ENCODE peak calls at places on chromosome X, in seven cellular contexts. One of them, this sample, is unnamed.

GRCh38 chrX:115898382-115899001 is 272.1 kb upstream of the AGTR2 start:
- DNase-seq in ascending aorta: no peak
- DNase-seq in lower lobe of right lung: no peak
- DNase-seq in fibroblast of lung: no peak
- DNase-seq in neural progenitor cell: peak
- DNase-seq in mucosa of descending colon: no peak
- DNase-seq in astrocyte of the spinal cord: peak
- DNase-seq in this sample: no peak

GRCh38 chrX:95885074-95885473 is 799.6 kb upstream of the DIAPH2 start:
- DNase-seq in ascending aorta: no peak
- DNase-seq in lower lobe of right lung: no peak
- DNase-seq in fibroblast of lung: peak
- DNase-seq in neural progenitor cell: no peak
- DNase-seq in mucosa of descending colon: no peak
- DNase-seq in astrocyte of the spinal cord: peak
- DNase-seq in this sample: no peak

GRCh38 chrX:102934624-102935023 is 2.4 kb upstream of the RAB40AL start:
- DNase-seq in ascending aorta: no peak
- DNase-seq in lower lobe of right lung: no peak
- DNase-seq in fibroblast of lung: peak
- DNase-seq in neural progenitor cell: peak
- DNase-seq in mucosa of descending colon: no peak
- DNase-seq in astrocyte of the spinal cord: peak
- DNase-seq in this sample: no peak

GRCh38 chrX:34288782-34289181 is 156.7 kb upstream of the FAM47A start:
- DNase-seq in ascending aorta: no peak
- DNase-seq in lower lobe of right lung: no peak
- DNase-seq in fibroblast of lung: no peak
- DNase-seq in neural progenitor cell: no peak
- DNase-seq in mucosa of descending colon: no peak
- DNase-seq in astrocyte of the spinal cord: peak
- DNase-seq in this sample: no peak

GRCh38 chrX:145213504-145213903 is 33.8 kb upstream of the SPANXN1 start:
- DNase-seq in ascending aorta: no peak
- DNase-seq in lower lobe of right lung: no peak
- DNase-seq in fibroblast of lung: no peak
- DNase-seq in neural progenitor cell: peak
- DNase-seq in mucosa of descending colon: no peak
- DNase-seq in astrocyte of the spinal cord: peak
- DNase-seq in this sample: no peak

GRCh38 chrX:69357293-69357692 is 146.8 kb upstream of the NALF2 start:
- DNase-seq in ascending aorta: no peak
- DNase-seq in lower lobe of right lung: no peak
- DNase-seq in fibroblast of lung: no peak
- DNase-seq in neural progenitor cell: no peak
- DNase-seq in mucosa of descending colon: no peak
- DNase-seq in astrocyte of the spinal cord: no peak
- DNase-seq in this sample: no peak

GRCh38 chrX:151977009-151977408 is 2.5 kb upstream of the GABRE start:
- DNase-seq in ascending aorta: no peak
- DNase-seq in lower lobe of right lung: no peak
- DNase-seq in fibroblast of lung: no peak
- DNase-seq in neural progenitor cell: no peak
- DNase-seq in mucosa of descending colon: no peak
- DNase-seq in astrocyte of the spinal cord: no peak
- DNase-seq in this sample: peak

GRCh38 chrX:113260474-113260873 is 419.8 kb upstream of the AMOT start:
- DNase-seq in ascending aorta: no peak
- DNase-seq in lower lobe of right lung: no peak
- DNase-seq in fibroblast of lung: no peak
- DNase-seq in neural progenitor cell: peak
- DNase-seq in mucosa of descending colon: no peak
- DNase-seq in astrocyte of the spinal cord: no peak
- DNase-seq in this sample: no peak

GRCh38 chrX:68945603-68946228 is 116.9 kb downstream of the EFNB1 start:
- DNase-seq in ascending aorta: no peak
- DNase-seq in lower lobe of right lung: no peak
- DNase-seq in fibroblast of lung: peak
- DNase-seq in neural progenitor cell: no peak
- DNase-seq in mucosa of descending colon: no peak
- DNase-seq in astrocyte of the spinal cord: peak
- DNase-seq in this sample: peak

GRCh38 chrX:42943051-42943450 is 165.1 kb upstream of the PPP1R2C start:
- DNase-seq in ascending aorta: no peak
- DNase-seq in lower lobe of right lung: no peak
- DNase-seq in fibroblast of lung: no peak
- DNase-seq in neural progenitor cell: no peak
- DNase-seq in mucosa of descending colon: no peak
- DNase-seq in astrocyte of the spinal cord: no peak
- DNase-seq in this sample: no peak

GRCh38 chrX:46913710-46914109 is 1.5 kb downstream of the JADE3 start:
- DNase-seq in ascending aorta: no peak
- DNase-seq in lower lobe of right lung: peak
- DNase-seq in fibroblast of lung: peak
- DNase-seq in neural progenitor cell: peak
- DNase-seq in mucosa of descending colon: no peak
- DNase-seq in astrocyte of the spinal cord: peak
- DNase-seq in this sample: no peak

GRCh38 chrX:101195442-101196173 is 24.0 kb upstream of the DRP2 start:
- DNase-seq in ascending aorta: no peak
- DNase-seq in lower lobe of right lung: no peak
- DNase-seq in fibroblast of lung: no peak
- DNase-seq in neural progenitor cell: no peak
- DNase-seq in mucosa of descending colon: no peak
- DNase-seq in astrocyte of the spinal cord: no peak
- DNase-seq in this sample: no peak

GRCh38 chrX:108437789-108438623 is at the start of gene COL4A6:
- DNase-seq in ascending aorta: no peak
- DNase-seq in lower lobe of right lung: peak
- DNase-seq in fibroblast of lung: no peak
- DNase-seq in neural progenitor cell: peak
- DNase-seq in mucosa of descending colon: no peak
- DNase-seq in astrocyte of the spinal cord: no peak
- DNase-seq in this sample: no peak

GRCh38 chrX:103276581-103277002 is at the start of gene TCEAL5:
- DNase-seq in ascending aorta: no peak
- DNase-seq in lower lobe of right lung: no peak
- DNase-seq in fibroblast of lung: no peak
- DNase-seq in neural progenitor cell: no peak
- DNase-seq in mucosa of descending colon: no peak
- DNase-seq in astrocyte of the spinal cord: no peak
- DNase-seq in this sample: no peak

GRCh38 chrX:102959471-102959870 is 22.4 kb downstream of the RAB40AL start:
- DNase-seq in ascending aorta: no peak
- DNase-seq in lower lobe of right lung: no peak
- DNase-seq in fibroblast of lung: peak
- DNase-seq in neural progenitor cell: no peak
- DNase-seq in mucosa of descending colon: no peak
- DNase-seq in astrocyte of the spinal cord: peak
- DNase-seq in this sample: no peak

GRCh38 chrX:20487227-20487626 is 220.5 kb upstream of the RPS6KA3 start:
- DNase-seq in ascending aorta: no peak
- DNase-seq in lower lobe of right lung: no peak
- DNase-seq in fibroblast of lung: no peak
- DNase-seq in neural progenitor cell: no peak
- DNase-seq in mucosa of descending colon: no peak
- DNase-seq in astrocyte of the spinal cord: peak
- DNase-seq in this sample: no peak

GRCh38 chrX:68746988-68747387 is 81.8 kb upstream of the EFNB1 start:
- DNase-seq in ascending aorta: no peak
- DNase-seq in lower lobe of right lung: no peak
- DNase-seq in fibroblast of lung: no peak
- DNase-seq in neural progenitor cell: no peak
- DNase-seq in mucosa of descending colon: no peak
- DNase-seq in astrocyte of the spinal cord: no peak
- DNase-seq in this sample: no peak

GRCh38 chrX:135086197-135086854 is 34.0 kb downstream of the ETDB start:
- DNase-seq in ascending aorta: no peak
- DNase-seq in lower lobe of right lung: no peak
- DNase-seq in fibroblast of lung: peak
- DNase-seq in neural progenitor cell: peak
- DNase-seq in mucosa of descending colon: no peak
- DNase-seq in astrocyte of the spinal cord: peak
- DNase-seq in this sample: no peak

GRCh38 chrX:8741981-8742380 is 10.0 kb upstream of the ANOS1 start:
- DNase-seq in ascending aorta: no peak
- DNase-seq in lower lobe of right lung: no peak
- DNase-seq in fibroblast of lung: no peak
- DNase-seq in neural progenitor cell: no peak
- DNase-seq in mucosa of descending colon: no peak
- DNase-seq in astrocyte of the spinal cord: no peak
- DNase-seq in this sample: no peak

GRCh38 chrX:1533083-1533482 is 3.9 kb downstream of the P2RY8 start:
- DNase-seq in ascending aorta: no peak
- DNase-seq in lower lobe of right lung: no peak
- DNase-seq in fibroblast of lung: no peak
- DNase-seq in neural progenitor cell: no peak
- DNase-seq in mucosa of descending colon: no peak
- DNase-seq in astrocyte of the spinal cord: no peak
- DNase-seq in this sample: no peak

GRCh38 chrX:1537031-1537715 is at the start of gene P2RY8:
- DNase-seq in ascending aorta: peak
- DNase-seq in lower lobe of right lung: peak
- DNase-seq in fibroblast of lung: no peak
- DNase-seq in neural progenitor cell: no peak
- DNase-seq in mucosa of descending colon: peak
- DNase-seq in astrocyte of the spinal cord: no peak
- DNase-seq in this sample: no peak

GRCh38 chrX:1534321-1535168 is 2.4 kb downstream of the P2RY8 start:
- DNase-seq in ascending aorta: no peak
- DNase-seq in lower lobe of right lung: no peak
- DNase-seq in fibroblast of lung: no peak
- DNase-seq in neural progenitor cell: peak
- DNase-seq in mucosa of descending colon: no peak
- DNase-seq in astrocyte of the spinal cord: no peak
- DNase-seq in this sample: no peak

GRCh38 chrX:1536712-1537030 is 314 bp downstream of the P2RY8 start:
- DNase-seq in ascending aorta: no peak
- DNase-seq in lower lobe of right lung: no peak
- DNase-seq in fibroblast of lung: no peak
- DNase-seq in neural progenitor cell: no peak
- DNase-seq in mucosa of descending colon: no peak
- DNase-seq in astrocyte of the spinal cord: no peak
- DNase-seq in this sample: no peak

GRCh38 chrX:1535241-1536041 is 1.5 kb downstream of the P2RY8 start:
- DNase-seq in ascending aorta: no peak
- DNase-seq in lower lobe of right lung: no peak
- DNase-seq in fibroblast of lung: no peak
- DNase-seq in neural progenitor cell: no peak
- DNase-seq in mucosa of descending colon: no peak
- DNase-seq in astrocyte of the spinal cord: no peak
- DNase-seq in this sample: no peak
- H3K4me3 ChIP-seq in ascending aorta: peak
- H3K4me3 ChIP-seq in lower lobe of right lung: peak
- H3K4me3 ChIP-seq in fibroblast of lung: no peak
- H3K4me3 ChIP-seq in neural progenitor cell: no peak
- H3K4me3 ChIP-seq in mucosa of descending colon: no peak
- H3K4me3 ChIP-seq in astrocyte of the spinal cord: no peak
- H3K4me3 ChIP-seq in this sample: peak

DNA sequence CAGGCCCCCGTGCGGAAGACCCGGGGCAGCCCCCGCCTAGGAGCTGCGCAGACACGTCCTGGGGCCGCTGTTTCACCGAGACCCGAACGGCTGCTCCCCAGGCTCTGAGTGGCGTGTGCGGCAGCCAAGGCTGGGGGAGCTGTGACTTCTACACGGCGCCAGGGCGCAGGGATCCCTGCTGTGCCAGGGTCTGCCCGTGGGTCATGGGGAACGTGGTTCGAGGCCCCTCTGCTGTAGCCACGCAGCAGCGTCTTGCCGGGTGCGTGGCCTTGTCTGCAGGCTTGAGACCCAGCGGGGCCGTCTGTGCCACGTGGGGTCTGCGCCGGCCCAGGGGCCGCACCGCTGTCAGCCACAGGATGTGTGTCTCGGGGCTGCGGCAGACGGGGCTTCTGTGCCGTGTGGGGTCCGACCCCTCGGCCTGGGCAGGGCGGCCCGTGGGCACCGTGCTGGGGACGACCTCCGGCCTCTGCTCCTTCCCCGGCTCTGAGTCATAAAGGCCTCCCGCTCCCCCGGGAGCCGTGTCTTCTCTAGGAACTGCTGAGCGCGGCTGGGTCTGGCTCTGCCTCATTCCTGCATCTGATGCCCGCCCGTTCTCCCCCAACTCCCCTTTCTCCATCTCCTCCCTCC is 12.7 kb upstream of the GTPBP6 start:
- DNase-seq in ascending aorta: no peak
- DNase-seq in lower lobe of right lung: peak
- DNase-seq in fibroblast of lung: peak
- DNase-seq in neural progenitor cell: peak
- DNase-seq in mucosa of descending colon: peak
- DNase-seq in astrocyte of the spinal cord: peak
- DNase-seq in this sample: no peak
- H3K4me3 ChIP-seq in ascending aorta: no peak
- H3K4me3 ChIP-seq in lower lobe of right lung: peak
- H3K4me3 ChIP-seq in fibroblast of lung: no peak
- H3K4me3 ChIP-seq in neural progenitor cell: peak
- H3K4me3 ChIP-seq in mucosa of descending colon: no peak
- H3K4me3 ChIP-seq in astrocyte of the spinal cord: no peak
- H3K4me3 ChIP-seq in this sample: peak

DNA sequence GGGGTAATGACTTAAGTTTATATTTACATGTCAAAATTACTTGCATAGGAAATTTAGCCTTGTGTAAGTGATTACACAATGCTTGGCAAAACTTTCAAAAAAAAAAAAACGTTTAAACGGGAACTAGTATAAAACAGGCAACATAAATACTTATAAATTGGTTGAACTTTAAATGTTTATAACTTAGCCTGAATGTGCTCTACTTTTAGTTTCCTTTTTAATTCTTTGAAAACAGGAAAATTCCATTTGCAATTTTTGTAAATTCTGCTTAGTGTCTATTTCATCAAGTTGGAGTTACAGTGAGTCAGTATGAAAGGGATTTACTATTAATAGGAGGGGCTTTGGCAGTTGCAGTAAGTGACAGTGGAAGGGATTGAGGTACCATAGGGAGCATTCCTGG is 2.6 kb downstream of the STAG2 start:
- DNase-seq in ascending aorta: no peak
- DNase-seq in lower lobe of right lung: no peak
- DNase-seq in fibroblast of lung: peak
- DNase-seq in neural progenitor cell: no peak
- DNase-seq in mucosa of descending colon: no peak
- DNase-seq in astrocyte of the spinal cord: peak
- DNase-seq in this sample: no peak
- H3K4me3 ChIP-seq in ascending aorta: no peak
- H3K4me3 ChIP-seq in lower lobe of right lung: peak
- H3K4me3 ChIP-seq in fibroblast of lung: peak
- H3K4me3 ChIP-seq in neural progenitor cell: peak
- H3K4me3 ChIP-seq in mucosa of descending colon: no peak
- H3K4me3 ChIP-seq in astrocyte of the spinal cord: peak
- H3K4me3 ChIP-seq in this sample: peak

DNA sequence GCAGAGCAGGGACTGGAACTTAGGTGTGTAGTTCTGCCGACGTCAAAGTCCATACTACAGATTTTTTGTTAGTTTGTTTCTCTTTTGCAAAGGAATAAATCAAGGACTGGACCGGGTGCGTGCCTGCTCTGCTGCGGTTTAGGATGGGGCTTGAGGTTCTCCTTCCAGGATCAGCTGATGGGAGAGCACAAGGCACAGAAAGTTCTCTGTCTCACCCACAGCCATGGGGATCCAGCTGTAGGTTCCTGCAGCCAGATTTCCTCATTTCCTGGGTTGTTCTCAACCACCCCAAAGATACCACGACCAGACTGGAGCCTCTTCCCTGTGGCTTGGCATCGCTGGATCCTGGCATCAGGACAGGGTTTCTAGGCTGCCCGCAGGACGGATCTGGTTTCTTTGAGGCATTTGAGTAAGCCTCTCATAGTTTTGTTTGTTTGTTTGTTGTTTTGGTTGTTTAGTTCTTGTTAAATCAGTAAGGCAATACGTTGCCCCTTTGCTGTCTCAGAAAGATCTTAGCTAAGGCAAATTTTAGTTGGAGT is 789 bp upstream of the SRPX start:
- DNase-seq in ascending aorta: no peak
- DNase-seq in lower lobe of right lung: no peak
- DNase-seq in fibroblast of lung: peak
- DNase-seq in neural progenitor cell: no peak
- DNase-seq in mucosa of descending colon: no peak
- DNase-seq in astrocyte of the spinal cord: no peak
- DNase-seq in this sample: no peak
- H3K4me3 ChIP-seq in ascending aorta: no peak
- H3K4me3 ChIP-seq in lower lobe of right lung: peak
- H3K4me3 ChIP-seq in fibroblast of lung: no peak
- H3K4me3 ChIP-seq in neural progenitor cell: no peak
- H3K4me3 ChIP-seq in mucosa of descending colon: no peak
- H3K4me3 ChIP-seq in astrocyte of the spinal cord: peak
- H3K4me3 ChIP-seq in this sample: no peak